ENCODE peak calls at places on chromosomes 4 and X, in eight cellular contexts. A is neuronal stem cell, W is fibroblast of lung, Y is PC-3, M is Karpas-422, O is tibial artery, K is brain microvascular endothelial cell, P is kidney epithelial cell. I is an unnamed sample.

GRCh38 chrX:41720125-41720780 is 3.7 kb upstream of the GPR82 start:
- DNase-seq in A (no peak), W (peak; percentile 51), Y (no peak), M (no peak), O (no peak), K (peak; percentile 53), P (no peak), I (no peak)

GRCh38 chr4:61507091-61507490 is 307.0 kb downstream of the ADGRL3 start:
- DNase-seq in A (peak; percentile 36), W (peak; percentile 37), Y (no peak), M (no peak), O (no peak), K (no peak), P (no peak), I (no peak)

GRCh38 chr4:749771-750666 is 44.4 kb downstream of the PCGF3 start:
- DNase-seq in A (no peak), W (peak; percentile 72), Y (no peak), M (no peak), O (no peak), K (peak; percentile 48), P (no peak), I (no peak)

GRCh38 chrX:104112326-104112951 is at the start of gene ZCCHC18:
- DNase-seq in A (peak; percentile 78), W (peak; percentile 78), Y (peak; percentile 32), M (peak; percentile 71), O (peak; percentile 80), K (peak; percentile 35), P (no peak), I (no peak)

GRCh38 chr4:62209757-62210156 is 1009.6 kb downstream of the ADGRL3 start:
- DNase-seq in A (no peak), W (no peak), Y (no peak), M (no peak), O (no peak), K (no peak), P (no peak), I (no peak)

GRCh38 chrX:48683411-48683982 is at the start of gene WAS:
- DNase-seq in A (no peak), W (no peak), Y (no peak), M (peak; percentile 90), O (no peak), K (no peak), P (no peak), I (no peak)

GRCh38 chr4:32268949-32269348 is 1548.8 kb downstream of the PCDH7 start:
- DNase-seq in A (no peak), W (peak; percentile 2), Y (peak; percentile 10), M (no peak), O (no peak), K (no peak), P (no peak), I (no peak)

GRCh38 chr4:140726776-140727500 is 29.2 kb downstream of the TBC1D9 start:
- DNase-seq in A (no peak), W (peak; percentile 70), Y (peak; percentile 58), M (no peak), O (no peak), K (peak; percentile 62), P (no peak), I (no peak)

GRCh38 chrX:139554991-139555675 is 24.6 kb downstream of the F9 start:
- DNase-seq in A (no peak), W (no peak), Y (no peak), M (no peak), O (no peak), K (no peak), P (no peak), I (no peak)

GRCh38 chrX:139192386-139192961 is 338.1 kb upstream of the F9 start:
- DNase-seq in A (no peak), W (peak; percentile 59), Y (peak; percentile 38), M (no peak), O (no peak), K (no peak), P (no peak), I (no peak)

GRCh38 chr4:188403272-188403671 is 264.0 kb downstream of the TRIML1 start:
- DNase-seq in A (no peak), W (no peak), Y (no peak), M (peak; percentile 54), O (no peak), K (no peak), P (no peak), I (no peak)

GRCh38 chr4:188396037-188396436 is 256.8 kb downstream of the TRIML1 start:
- DNase-seq in A (no peak), W (no peak), Y (no peak), M (no peak), O (no peak), K (no peak), P (no peak), I (no peak)

GRCh38 chr4:188399834-188400233 is 260.6 kb downstream of the TRIML1 start:
- DNase-seq in A (no peak), W (no peak), Y (no peak), M (no peak), O (no peak), K (no peak), P (no peak), I (no peak)

GRCh38 chr4:188400456-188400855 is 261.2 kb downstream of the TRIML1 start:
- DNase-seq in A (no peak), W (no peak), Y (no peak), M (no peak), O (no peak), K (no peak), P (no peak), I (no peak)
- H3K27me3 ChIP-seq in A (no peaks in the 10 kb centered on the region), W (no peaks in the 10 kb centered on the region), Y (no peaks in the 10 kb centered on the region), M (no peaks in the 10 kb centered on the region), O (no peaks in the 10 kb centered on the region), K (no peaks in the 10 kb centered on the region), P (no peaks in the 10 kb centered on the region), I (no peaks in the 10 kb centered on the region)

GRCh38 chr4:68119921-68120320 is 9.7 kb downstream of the TMPRSS11F start:
- DNase-seq in A (no peak), W (no peak), Y (no peak), M (no peak), O (no peak), K (no peak), P (no peak), I (no peak)

GRCh38 chr4:68124262-68124661 is 5.4 kb downstream of the TMPRSS11F start:
- DNase-seq in A (no peak), W (no peak), Y (no peak), M (no peak), O (no peak), K (no peak), P (no peak), I (no peak)

DNA sequence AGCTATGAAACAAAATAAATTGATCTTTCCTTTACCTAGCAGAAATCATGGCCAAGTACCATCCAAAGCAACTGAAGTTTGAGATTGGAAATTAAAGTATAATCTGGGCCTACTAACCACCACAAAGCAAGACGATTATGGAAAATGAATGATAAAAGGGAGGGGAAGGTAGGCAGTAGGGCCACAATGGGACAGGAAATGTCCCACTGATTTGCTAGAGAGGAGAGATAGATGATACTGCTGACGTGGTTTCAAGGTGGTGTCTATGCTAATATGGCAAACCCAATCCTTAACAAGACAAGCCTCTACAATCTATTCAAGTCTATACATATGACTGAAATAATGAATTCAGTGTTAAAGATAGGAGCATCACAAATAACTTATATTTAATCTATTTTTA is 6.1 kb downstream of the TMPRSS11F start:
- DNase-seq in A (no peak), W (no peak), Y (no peak), M (no peak), O (no peak), K (no peak), P (no peak), I (no peak)
- H3K4me3 ChIP-seq in A (no peak overlapping the region), W (no peak overlapping the region), Y (no peak overlapping the region), M (no peak overlapping the region), O (no peak overlapping the region), K (no peak overlapping the region), P (no peak overlapping the region), I (no peak overlapping the region)

DNA sequence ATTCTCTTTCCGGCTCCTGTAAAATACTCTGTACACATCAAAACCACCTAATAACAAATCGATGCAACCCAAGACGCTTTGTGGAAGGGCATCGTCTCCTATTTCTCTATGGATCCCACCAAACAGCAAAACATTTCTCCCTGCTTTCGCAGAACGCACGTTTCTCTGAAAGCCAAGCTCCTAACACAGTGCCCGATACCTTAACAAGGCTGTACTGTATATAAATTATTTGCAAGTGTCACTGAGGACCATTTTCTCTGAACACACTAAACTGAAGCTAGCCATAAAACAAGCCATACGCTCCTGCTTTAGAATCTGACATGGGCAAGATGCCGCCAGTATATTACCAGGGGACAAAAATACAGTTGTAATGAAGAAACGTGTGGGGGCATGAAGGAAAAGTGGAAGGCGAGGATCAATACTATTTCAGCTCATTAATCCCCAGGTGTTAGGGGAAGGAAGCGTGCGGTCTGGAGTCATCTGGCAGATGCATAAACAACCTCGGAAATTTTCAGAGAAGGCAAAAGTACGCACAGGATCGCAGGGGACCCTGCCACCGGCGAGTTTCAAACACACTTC is 715 bp downstream of the KCNIP4 start:
- DNase-seq in A (no peak), W (no peak), Y (no peak), M (no peak), O (no peak), K (no peak), P (no peak), I (no peak)
- H3K27me3 ChIP-seq in A (peaks cover 24% of the 10 kb centered on the region), W (peaks cover 11% of the 10 kb centered on the region), Y (no peaks in the 10 kb centered on the region), M (no peaks in the 10 kb centered on the region), O (no peaks in the 10 kb centered on the region), K (peaks cover 7% of the 10 kb centered on the region), P (peaks cover 19% of the 10 kb centered on the region), I (peaks cover 39% of the 10 kb centered on the region)

GRCh38 chr4:3827616-3828492 is 61.7 kb downstream of the ADRA2C start:
- DNase-seq in A (no peak), W (peak; percentile 18), Y (peak; percentile 25), M (no peak), O (peak; percentile 93), K (no peak), P (no peak), I (no peak)
- H3K4me3 ChIP-seq in A (no peak overlapping the region), W (no peak overlapping the region), Y (no peak overlapping the region), M (no peak overlapping the region), O (no peak overlapping the region), K (no peak overlapping the region), P (no peak overlapping the region), I (peak overlapping the region; percentile 28)

DNA sequence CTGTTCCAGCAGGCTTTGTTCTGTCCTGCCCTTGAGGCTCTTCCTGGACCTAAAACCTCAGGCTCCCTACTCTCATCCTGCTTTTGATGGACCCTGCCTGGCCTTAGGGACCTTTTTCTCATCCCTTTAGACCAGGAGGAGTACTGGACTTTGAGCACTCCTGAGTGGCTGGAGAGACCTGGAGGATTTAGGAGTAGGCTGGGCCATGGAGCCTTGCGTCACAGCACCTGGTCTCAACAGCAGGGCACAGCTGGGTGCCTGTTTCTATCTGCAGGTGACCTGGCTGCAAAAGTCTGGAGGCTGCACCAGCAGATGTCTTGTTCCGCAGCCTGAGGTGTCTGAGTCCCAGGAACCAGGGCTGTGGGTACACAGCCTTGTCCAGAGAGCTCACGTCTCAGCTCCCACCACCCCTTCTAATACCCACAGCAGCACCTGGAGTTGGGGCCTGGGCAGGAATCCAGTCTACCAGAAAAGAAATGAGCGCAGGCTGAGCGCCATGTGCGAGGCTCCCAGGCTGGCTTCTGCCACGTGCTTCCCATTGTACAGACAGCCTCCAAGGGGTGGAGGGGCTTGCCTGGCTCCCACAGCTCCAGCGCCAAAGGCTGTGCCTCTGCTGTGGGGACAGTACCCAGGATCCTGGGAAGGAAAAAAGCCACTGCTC is 5.0 kb upstream of the NSD2 start:
- DNase-seq in A (no peak), W (no peak), Y (no peak), M (no peak), O (no peak), K (no peak), P (no peak), I (no peak)
- H3K27me3 ChIP-seq in A (peaks cover 22% of the 10 kb centered on the region), W (no peaks in the 10 kb centered on the region), Y (no peaks in the 10 kb centered on the region), M (peaks cover 2% of the 10 kb centered on the region), O (no peaks in the 10 kb centered on the region), K (no peaks in the 10 kb centered on the region), P (peaks cover 11% of the 10 kb centered on the region), I (no peaks in the 10 kb centered on the region)

I was measured in esophagus squamous epithelium.